ENCODE peak calls at places on chromosomes 11 and 22, in five cellular contexts. P is central memory CD4-positive, alpha-beta T cell; Q is HFFc6; E is HTR-8/SVneo; R is SHP77 treated with DMSO at 0.1 percent for 48 hours. U is an unnamed sample.

GRCh38 chr22:26642465-26643367 is 14.7 kb upstream of the MIAT start:
- DNase-seq in P (peak), E (no peak), R (no peak), Q (no peak), U (no peak)

GRCh38 chr11:100484948-100485347 is 202.1 kb upstream of the ARHGAP42 start:
- DNase-seq in E (no peak), Q (no peak), P (no peak), R (no peak), U (no peak)

GRCh38 chr11:35347921-35348331 is 71.4 kb downstream of the SLC1A2 start:
- DNase-seq in P (no peak), R (no peak), Q (peak), E (no peak), U (no peak)

GRCh38 chr11:73521621-73522020 is 76.3 kb downstream of the FAM168A start:
- DNase-seq in Q (peak), E (peak), P (no peak), R (no peak), U (no peak)

GRCh38 chr11:106983251-106983650 is 35.0 kb downstream of the GUCY1A2 start:
- DNase-seq in E (no peak), R (no peak), Q (no peak), P (no peak), U (no peak)

GRCh38 chr22:21582801-21583740 is 15.6 kb downstream of the UBE2L3 start:
- DNase-seq in E (no peak), Q (no peak), R (no peak), P (no peak), U (no peak)

GRCh38 chr11:46427364-46427763 is 35.8 kb upstream of the CHRM4 start:
- DNase-seq in E (no peak), R (no peak), P (no peak), Q (no peak), U (no peak)

GRCh38 chr11:118157186-118157895 is 4.7 kb upstream of the SCN4B start:
- DNase-seq in P (no peak), R (no peak), E (no peak), Q (no peak), U (no peak)

GRCh38 chr11:9330387-9331384 is 16.3 kb upstream of the TMEM41B start:
- DNase-seq in E (peak), P (no peak), Q (peak), R (no peak), U (no peak)

GRCh38 chr11:2382129-2382517 is 5.0 kb downstream of the CD81 start:
- DNase-seq in E (no peak), P (no peak), Q (no peak), R (no peak), U (no peak)

GRCh38 chr22:46956498-46957215 is 194.2 kb downstream of the TBC1D22A start:
- DNase-seq in E (no peak), R (no peak), P (no peak), Q (no peak), U (no peak)

GRCh38 chr11:8262552-8263108 is 1.0 kb downstream of the LMO1 start:
- DNase-seq in E (peak), R (no peak), P (no peak), Q (no peak), U (no peak)

GRCh38 chr22:44898236-44898635 is 111.6 kb downstream of the PHF21B start:
- DNase-seq in P (no peak), Q (no peak), R (no peak), E (no peak), U (no peak)

GRCh38 chr11:2137202-2138071 is 1.8 kb downstream of the IGF2 start:
- DNase-seq in R (no peak), P (no peak), E (peak), Q (peak), U (no peak)

GRCh38 chr11:46223252-46223513 is 54.3 kb upstream of the CREB3L1 start:
- DNase-seq in P (no peak), Q (no peak), R (no peak), E (no peak), U (no peak)

GRCh38 chr11:15764948-15765347 is 591.4 kb downstream of the SOX6 start:
- DNase-seq in E (no peak), R (no peak), Q (no peak), P (no peak), U (no peak)